ENCODE peak calls at places on chromosomes 3 and 15, in eight cellular contexts. One of them, this sample, is unnamed.

GRCh38 chr15:70892912-70893560 is 410 bp downstream of the LRRC49 start:
- DNase-seq in nucleus accumbens: no peak
- DNase-seq in hypothalamus: no peak
- DNase-seq in AG10803: peak; percentile 76
- DNase-seq in AG09309: no peak
- DNase-seq in ovary: no peak
- DNase-seq in stimulated activated CD4-positive, alpha-beta T cell treated with anti-CD3 and anti-CD28 coated beads, Interleukin-15, amount 100 ng/mL, for 24 hours: peak; percentile 7
- DNase-seq in upper lobe of right lung: no peak
- DNase-seq in this sample: no peak

GRCh38 chr15:60830479-60830878 is 351.5 kb upstream of the ICE2 start:
- DNase-seq in AG10803: peak; percentile 90
- DNase-seq in upper lobe of right lung: no peak
- DNase-seq in AG09309: peak; percentile 49
- DNase-seq in ovary: no peak
- DNase-seq in hypothalamus: no peak
- DNase-seq in stimulated activated CD4-positive, alpha-beta T cell treated with anti-CD3 and anti-CD28 coated beads, Interleukin-15, amount 100 ng/mL, for 24 hours: no peak
- DNase-seq in nucleus accumbens: no peak
- DNase-seq in this sample: no peak

GRCh38 chr3:5341610-5342009 is 154.1 kb downstream of the EDEM1 start:
- DNase-seq in AG09309: no peak
- DNase-seq in AG10803: no peak
- DNase-seq in stimulated activated CD4-positive, alpha-beta T cell treated with anti-CD3 and anti-CD28 coated beads, Interleukin-15, amount 100 ng/mL, for 24 hours: no peak
- DNase-seq in hypothalamus: no peak
- DNase-seq in nucleus accumbens: no peak
- DNase-seq in ovary: no peak
- DNase-seq in upper lobe of right lung: no peak
- DNase-seq in this sample: no peak

GRCh38 chr3:66101901-66102300 is 63.2 kb upstream of the MAGI1 start:
- DNase-seq in hypothalamus: no peak
- DNase-seq in upper lobe of right lung: no peak
- DNase-seq in stimulated activated CD4-positive, alpha-beta T cell treated with anti-CD3 and anti-CD28 coated beads, Interleukin-15, amount 100 ng/mL, for 24 hours: no peak
- DNase-seq in nucleus accumbens: no peak
- DNase-seq in AG10803: no peak
- DNase-seq in AG09309: no peak
- DNase-seq in ovary: no peak
- DNase-seq in this sample: no peak

GRCh38 chr3:70716832-70717231 is 404.4 kb upstream of the MDFIC2 start:
- DNase-seq in upper lobe of right lung: no peak
- DNase-seq in ovary: peak; percentile 39
- DNase-seq in nucleus accumbens: no peak
- DNase-seq in AG10803: peak; percentile 59
- DNase-seq in stimulated activated CD4-positive, alpha-beta T cell treated with anti-CD3 and anti-CD28 coated beads, Interleukin-15, amount 100 ng/mL, for 24 hours: no peak
- DNase-seq in hypothalamus: no peak
- DNase-seq in AG09309: peak; percentile 13
- DNase-seq in this sample: no peak

GRCh38 chr15:70605606-70606410 is 157.6 kb downstream of the UACA start:
- DNase-seq in nucleus accumbens: peak; percentile 56
- DNase-seq in AG09309: no peak
- DNase-seq in hypothalamus: peak; percentile 59
- DNase-seq in AG10803: peak; percentile 68
- DNase-seq in upper lobe of right lung: no peak
- DNase-seq in stimulated activated CD4-positive, alpha-beta T cell treated with anti-CD3 and anti-CD28 coated beads, Interleukin-15, amount 100 ng/mL, for 24 hours: no peak
- DNase-seq in ovary: peak; percentile 89
- DNase-seq in this sample: peak; percentile 67

GRCh38 chr3:185504636-185505035 is 5.8 kb upstream of the TMEM41A start:
- DNase-seq in hypothalamus: no peak
- DNase-seq in AG09309: no peak
- DNase-seq in AG10803: no peak
- DNase-seq in ovary: no peak
- DNase-seq in stimulated activated CD4-positive, alpha-beta T cell treated with anti-CD3 and anti-CD28 coated beads, Interleukin-15, amount 100 ng/mL, for 24 hours: no peak
- DNase-seq in nucleus accumbens: no peak
- DNase-seq in upper lobe of right lung: no peak
- DNase-seq in this sample: no peak

GRCh38 chr3:14680716-14681115 is 5.8 kb downstream of the C3orf20 start:
- DNase-seq in hypothalamus: no peak
- DNase-seq in AG10803: no peak
- DNase-seq in stimulated activated CD4-positive, alpha-beta T cell treated with anti-CD3 and anti-CD28 coated beads, Interleukin-15, amount 100 ng/mL, for 24 hours: no peak
- DNase-seq in AG09309: no peak
- DNase-seq in upper lobe of right lung: no peak
- DNase-seq in nucleus accumbens: no peak
- DNase-seq in ovary: no peak
- DNase-seq in this sample: no peak

GRCh38 chr3:130276203-130276803 is 69.2 kb upstream of the COL6A5 start:
- DNase-seq in upper lobe of right lung: no peak
- DNase-seq in AG09309: peak; percentile 13
- DNase-seq in stimulated activated CD4-positive, alpha-beta T cell treated with anti-CD3 and anti-CD28 coated beads, Interleukin-15, amount 100 ng/mL, for 24 hours: no peak
- DNase-seq in ovary: no peak
- DNase-seq in AG10803: peak; percentile 51
- DNase-seq in nucleus accumbens: no peak
- DNase-seq in hypothalamus: no peak
- DNase-seq in this sample: no peak

GRCh38 chr15:64651573-64652260 is 123.7 kb downstream of the RBPMS2 start:
- DNase-seq in upper lobe of right lung: no peak
- DNase-seq in nucleus accumbens: no peak
- DNase-seq in AG09309: no peak
- DNase-seq in ovary: no peak
- DNase-seq in hypothalamus: no peak
- DNase-seq in stimulated activated CD4-positive, alpha-beta T cell treated with anti-CD3 and anti-CD28 coated beads, Interleukin-15, amount 100 ng/mL, for 24 hours: peak; percentile 38
- DNase-seq in AG10803: no peak
- DNase-seq in this sample: no peak

GRCh38 chr15:68279218-68279533 is 1.6 kb downstream of the FEM1B start:
- DNase-seq in AG09309: no peak
- DNase-seq in nucleus accumbens: no peak
- DNase-seq in ovary: no peak
- DNase-seq in AG10803: no peak
- DNase-seq in stimulated activated CD4-positive, alpha-beta T cell treated with anti-CD3 and anti-CD28 coated beads, Interleukin-15, amount 100 ng/mL, for 24 hours: no peak
- DNase-seq in upper lobe of right lung: no peak
- DNase-seq in hypothalamus: no peak
- DNase-seq in this sample: no peak

GRCh38 chr3:176867681-176868663 is 329.3 kb downstream of the TBL1XR1 start:
- DNase-seq in nucleus accumbens: no peak
- DNase-seq in AG09309: no peak
- DNase-seq in hypothalamus: no peak
- DNase-seq in AG10803: no peak
- DNase-seq in stimulated activated CD4-positive, alpha-beta T cell treated with anti-CD3 and anti-CD28 coated beads, Interleukin-15, amount 100 ng/mL, for 24 hours: no peak
- DNase-seq in upper lobe of right lung: no peak
- DNase-seq in ovary: no peak
- DNase-seq in this sample: no peak

GRCh38 chr3:96264701-96265100 is 549.7 kb upstream of the EPHA6 start:
- DNase-seq in ovary: no peak
- DNase-seq in AG09309: no peak
- DNase-seq in nucleus accumbens: no peak
- DNase-seq in stimulated activated CD4-positive, alpha-beta T cell treated with anti-CD3 and anti-CD28 coated beads, Interleukin-15, amount 100 ng/mL, for 24 hours: no peak
- DNase-seq in upper lobe of right lung: no peak
- DNase-seq in AG10803: no peak
- DNase-seq in hypothalamus: no peak
- DNase-seq in this sample: no peak

GRCh38 chr3:194851254-194851653 is 165.6 kb downstream of the FAM43A start:
- DNase-seq in hypothalamus: no peak
- DNase-seq in ovary: no peak
- DNase-seq in stimulated activated CD4-positive, alpha-beta T cell treated with anti-CD3 and anti-CD28 coated beads, Interleukin-15, amount 100 ng/mL, for 24 hours: no peak
- DNase-seq in nucleus accumbens: no peak
- DNase-seq in AG10803: no peak
- DNase-seq in upper lobe of right lung: no peak
- DNase-seq in AG09309: no peak
- DNase-seq in this sample: no peak

GRCh38 chr3:45593708-45594601 is 596 bp upstream of the LIMD1 start:
- DNase-seq in nucleus accumbens: no peak
- DNase-seq in hypothalamus: peak; percentile 34
- DNase-seq in AG09309: no peak
- DNase-seq in ovary: peak; percentile 80
- DNase-seq in stimulated activated CD4-positive, alpha-beta T cell treated with anti-CD3 and anti-CD28 coated beads, Interleukin-15, amount 100 ng/mL, for 24 hours: peak; percentile 82
- DNase-seq in AG10803: peak; percentile 70
- DNase-seq in upper lobe of right lung: peak; percentile 90
- DNase-seq in this sample: no peak

GRCh38 chr3:16347548-16347947 is 82.5 kb downstream of the OXNAD1 start:
- DNase-seq in hypothalamus: no peak
- DNase-seq in upper lobe of right lung: no peak
- DNase-seq in stimulated activated CD4-positive, alpha-beta T cell treated with anti-CD3 and anti-CD28 coated beads, Interleukin-15, amount 100 ng/mL, for 24 hours: no peak
- DNase-seq in AG09309: no peak
- DNase-seq in AG10803: no peak
- DNase-seq in nucleus accumbens: no peak
- DNase-seq in ovary: no peak
- DNase-seq in this sample: no peak

GRCh38 chr3:53671192-53672021 is 174.8 kb downstream of the CHDH start:
- DNase-seq in AG09309: no peak
- DNase-seq in AG10803: no peak
- DNase-seq in nucleus accumbens: no peak
- DNase-seq in hypothalamus: no peak
- DNase-seq in stimulated activated CD4-positive, alpha-beta T cell treated with anti-CD3 and anti-CD28 coated beads, Interleukin-15, amount 100 ng/mL, for 24 hours: no peak
- DNase-seq in upper lobe of right lung: no peak
- DNase-seq in ovary: no peak
- DNase-seq in this sample: no peak

GRCh38 chr15:83747050-83747717 is 93.3 kb downstream of the ADAMTSL3 start:
- DNase-seq in stimulated activated CD4-positive, alpha-beta T cell treated with anti-CD3 and anti-CD28 coated beads, Interleukin-15, amount 100 ng/mL, for 24 hours: no peak
- DNase-seq in upper lobe of right lung: no peak
- DNase-seq in AG09309: no peak
- DNase-seq in AG10803: peak; percentile 23
- DNase-seq in nucleus accumbens: no peak
- DNase-seq in ovary: peak; percentile 36
- DNase-seq in hypothalamus: no peak
- DNase-seq in this sample: no peak

GRCh38 chr3:156788846-156789245 is 37.3 kb upstream of the LEKR1 start:
- DNase-seq in upper lobe of right lung: no peak
- DNase-seq in stimulated activated CD4-positive, alpha-beta T cell treated with anti-CD3 and anti-CD28 coated beads, Interleukin-15, amount 100 ng/mL, for 24 hours: no peak
- DNase-seq in ovary: no peak
- DNase-seq in AG09309: no peak
- DNase-seq in hypothalamus: no peak
- DNase-seq in AG10803: no peak
- DNase-seq in nucleus accumbens: no peak
- DNase-seq in this sample: no peak

GRCh38 chr3:13424111-13424844 is 4.2 kb upstream of the NUP210 start:
- DNase-seq in stimulated activated CD4-positive, alpha-beta T cell treated with anti-CD3 and anti-CD28 coated beads, Interleukin-15, amount 100 ng/mL, for 24 hours: no peak
- DNase-seq in hypothalamus: no peak
- DNase-seq in ovary: no peak
- DNase-seq in nucleus accumbens: no peak
- DNase-seq in upper lobe of right lung: no peak
- DNase-seq in AG10803: no peak
- DNase-seq in AG09309: no peak
- DNase-seq in this sample: no peak

GRCh38 chr3:51869304-51869703 is 6.1 kb downstream of the IQCF5 start:
- DNase-seq in upper lobe of right lung: no peak
- DNase-seq in AG10803: no peak
- DNase-seq in stimulated activated CD4-positive, alpha-beta T cell treated with anti-CD3 and anti-CD28 coated beads, Interleukin-15, amount 100 ng/mL, for 24 hours: no peak
- DNase-seq in ovary: no peak
- DNase-seq in AG09309: no peak
- DNase-seq in nucleus accumbens: no peak
- DNase-seq in hypothalamus: no peak
- DNase-seq in this sample: no peak

GRCh38 chr3:42763023-42763422 is 10.0 kb downstream of the CCDC13 start:
- DNase-seq in upper lobe of right lung: no peak
- DNase-seq in AG10803: no peak
- DNase-seq in stimulated activated CD4-positive, alpha-beta T cell treated with anti-CD3 and anti-CD28 coated beads, Interleukin-15, amount 100 ng/mL, for 24 hours: no peak
- DNase-seq in AG09309: no peak
- DNase-seq in hypothalamus: no peak
- DNase-seq in ovary: no peak
- DNase-seq in nucleus accumbens: no peak
- DNase-seq in this sample: no peak

GRCh38 chr3:123076496-123077418 is 9.9 kb downstream of the PDIA5 start:
- DNase-seq in hypothalamus: no peak
- DNase-seq in upper lobe of right lung: peak; percentile 72
- DNase-seq in AG09309: no peak
- DNase-seq in AG10803: no peak
- DNase-seq in nucleus accumbens: no peak
- DNase-seq in ovary: peak; percentile 82
- DNase-seq in stimulated activated CD4-positive, alpha-beta T cell treated with anti-CD3 and anti-CD28 coated beads, Interleukin-15, amount 100 ng/mL, for 24 hours: no peak
- DNase-seq in this sample: no peak

GRCh38 chr15:95687056-95687455 is 643.4 kb upstream of the NR2F2 start:
- DNase-seq in upper lobe of right lung: no peak
- DNase-seq in ovary: no peak
- DNase-seq in nucleus accumbens: no peak
- DNase-seq in stimulated activated CD4-positive, alpha-beta T cell treated with anti-CD3 and anti-CD28 coated beads, Interleukin-15, amount 100 ng/mL, for 24 hours: no peak
- DNase-seq in AG09309: no peak
- DNase-seq in AG10803: peak; percentile 27
- DNase-seq in hypothalamus: no peak
- DNase-seq in this sample: no peak

This sample was measured in amygdala.